ENCODE peak calls at places on chromosomes 12 and 14, in six cellular contexts. A is dorsolateral prefrontal cortex; N is lower leg skin; D is SW480; K is HEK293T; E is CD8-positive, alpha-beta memory T cell. C is an unnamed sample.

GRCh38 chr14:91237219-91237618 is 7.3 kb downstream of the GPR68 start:
- DNase-seq in A (no peak), N (no peak), D (no peak), K (no peak), E (no peak), C (no peak)

GRCh38 chr12:51470116-51470515 is 45.5 kb downstream of the SLC4A8 start:
- DNase-seq in A (no peak), N (no peak), D (no peak), K (no peak), E (no peak), C (no peak)

GRCh38 chr14:100076133-100076532 is 10.9 kb downstream of the EVL start:
- DNase-seq in A (no peak), N (no peak), D (peak; percentile 33), K (peak; percentile 37), E (no peak), C (no peak)

GRCh38 chr14:32703246-32703645 is 235.4 kb upstream of the NPAS3 start:
- DNase-seq in A (no peak), N (no peak), D (no peak), K (no peak), E (no peak), C (no peak)

GRCh38 chr12:122356192-122356635 is 66.3 kb downstream of the CLIP1 start:
- DNase-seq in A (no peak), N (no peak), D (peak; percentile 52), K (peak; percentile 64), E (peak; percentile 21), C (peak; percentile 45)

GRCh38 chr14:20436363-20436755 is 393 bp upstream of the KLHL33 start:
- DNase-seq in A (no peak), N (peak; percentile 46), D (no peak), K (no peak), E (no peak), C (no peak)

GRCh38 chr12:98736352-98737326 is 91.5 kb downstream of the APAF1 start:
- DNase-seq in A (no peak), N (no peak), D (no peak), K (no peak), E (no peak), C (no peak)

GRCh38 chr14:102939329-102939728 is 16.9 kb downstream of the AMN start:
- DNase-seq in A (no peak), N (no peak), D (no peak), K (no peak), E (no peak), C (no peak)

GRCh38 chr14:64807588-64807987 is 72.1 kb downstream of the SPTB start:
- DNase-seq in A (no peak), N (no peak), D (no peak), K (no peak), E (no peak), C (no peak)

C was measured in frontal cortex.